ENCODE peak calls at places on chromosomes 6 and 20, in seven cellular contexts. C, B, K, W, Y, R and T are unnamed samples.

GRCh38 chr20:58829531-58829941 is 21.2 kb downstream of the GNAS-AS1 start:
- DNase-seq in C (no peak), B (no peak), K (no peak), W (no peak), Y (no peak), R (no peak), T (no peak)

GRCh38 chr20:40332167-40332566 is 356.9 kb downstream of the MAFB start:
- DNase-seq in C (no peak), B (no peak), K (no peak), W (no peak), Y (no peak), R (no peak), T (no peak)

GRCh38 chr6:7138921-7139358 is 31.2 kb downstream of the RREB1 start:
- DNase-seq in C (no peak), B (peak), K (no peak), W (no peak), Y (peak), R (no peak), T (no peak)

GRCh38 chr20:13009682-13010406 is 1.1 kb downstream of the SPTLC3 start:
- DNase-seq in C (peak), B (no peak), K (no peak), W (peak), Y (peak), R (peak), T (no peak)

GRCh38 chr6:132298344-132298949 is 102.8 kb downstream of the MOXD1 start:
- DNase-seq in C (no peak), B (peak), K (no peak), W (peak), Y (peak), R (peak), T (peak)

GRCh38 chr20:55576981-55577380 is 428.3 kb downstream of the CBLN4 start:
- DNase-seq in C (no peak), B (no peak), K (no peak), W (no peak), Y (no peak), R (no peak), T (no peak)

GRCh38 chr20:62887147-62887859 is 25.7 kb upstream of the TCFL5 start:
- DNase-seq in C (no peak), B (no peak), K (peak), W (no peak), Y (peak), R (peak), T (no peak)

GRCh38 chr20:17403496-17403895 is 127.7 kb downstream of the BFSP1 start:
- DNase-seq in C (no peak), B (no peak), K (no peak), W (no peak), Y (no peak), R (no peak), T (no peak)

GRCh38 chr6:135535989-135536414 is 38.5 kb upstream of the AHI1 start:
- DNase-seq in C (peak), B (peak), K (no peak), W (no peak), Y (peak), R (no peak), T (no peak)

GRCh38 chr6:33752139-33753015 is 5.7 kb upstream of the IP6K3 start:
- DNase-seq in C (no peak), B (no peak), K (no peak), W (no peak), Y (no peak), R (no peak), T (no peak)

GRCh38 chr20:51562334-51563140 is 20.0 kb upstream of the NFATC2 start:
- DNase-seq in C (no peak), B (peak), K (peak), W (peak), Y (peak), R (peak), T (peak)
- H3K27ac ChIP-seq in C (no peak), B (peak), K (peak), W (peak), Y (peak), R (peak), T (peak)

GRCh38 chr6:156944412-156944811 is 167.2 kb downstream of the ARID1B start:
- DNase-seq in C (no peak), B (no peak), K (no peak), W (no peak), Y (no peak), R (no peak), T (no peak)
- TF ChIP-seq CTCF in C (no peak), B (no peak), K (no peak), W (no peak), Y (no peak), R (no peak), T (no peak)

DNA sequence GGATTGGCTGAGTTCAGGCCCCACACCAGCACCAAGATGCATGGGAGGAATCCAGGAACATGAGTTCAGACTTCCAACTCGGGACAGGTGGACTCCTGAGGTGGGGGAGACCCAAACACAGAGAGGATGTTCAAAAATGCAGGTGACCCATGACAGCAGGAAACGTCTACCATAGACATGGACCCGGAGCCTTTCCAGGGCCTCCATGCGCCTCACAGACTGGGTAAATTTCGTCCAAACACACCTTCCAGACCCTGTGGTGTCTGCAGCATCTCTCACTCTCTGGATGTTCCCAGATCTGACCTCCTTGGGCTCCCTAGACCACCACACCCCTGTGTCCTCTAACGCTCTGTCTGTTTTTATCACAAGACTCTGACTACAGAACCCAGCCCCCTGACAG is 87.7 kb downstream of the PXDC1 start:
- DNase-seq in C (no peak), B (no peak), K (no peak), W (no peak), Y (no peak), R (no peak), T (no peak)
- H3K27ac ChIP-seq in C (no peak), B (no peak), K (no peak), W (no peak), Y (no peak), R (no peak), T (no peak)

GRCh38 chr6:109069746-109070145 is 24.9 kb downstream of the SESN1 start:
- DNase-seq in C (no peak), B (no peak), K (no peak), W (no peak), Y (no peak), R (no peak), T (no peak)
- TF ChIP-seq CTCF in C (no peak), B (no peak), K (no peak), W (no peak), Y (no peak), R (no peak), T (no peak)